ENCODE peak calls at places on chromosome 14, in four cellular contexts. O, A, H and M are unnamed samples.

GRCh38 chr14:53538316-53538851 is 385.3 kb upstream of the DDHD1 start:
- DNase-seq in O (no peak), A (no peak), H (no peak), M (no peak)

GRCh38 chr14:103281496-103282231 is 52.4 kb upstream of the EIF5 start:
- DNase-seq in O (no peak), A (peak; percentile 20), H (peak; percentile 70), M (peak; percentile 58)

GRCh38 chr14:83548061-83548839 is 1981.7 kb upstream of the FLRT2 start:
- DNase-seq in O (no peak), A (no peak), H (no peak), M (peak; percentile 34)

GRCh38 chr14:97366400-97366799 is 569.2 kb downstream of the VRK1 start:
- DNase-seq in O (no peak), A (no peak), H (no peak), M (no peak)

GRCh38 chr14:32576088-32576795 is 247.1 kb downstream of the AKAP6 start:
- DNase-seq in O (no peak), A (peak; percentile 50), H (peak; percentile 55), M (peak; percentile 78)

GRCh38 chr14:69941768-69942742 is 62.8 kb downstream of the SMOC1 start:
- DNase-seq in O (no peak), A (no peak), H (no peak), M (no peak)

GRCh38 chr14:20413785-20414117 is 450 bp upstream of the TEP1 start:
- DNase-seq in O (no peak), A (peak; percentile 21), H (no peak), M (no peak)

GRCh38 chr14:63045612-63046320 is 508 bp upstream of the KCNH5 start:
- DNase-seq in O (peak; percentile 41), A (no peak), H (peak; percentile 37), M (peak; percentile 29)

GRCh38 chr14:104335176-104335575 is 196.8 kb downstream of the KIF26A start:
- DNase-seq in O (no peak), A (no peak), H (no peak), M (no peak)

GRCh38 chr14:67766035-67766680 is 50.2 kb downstream of the ZFYVE26 start:
- DNase-seq in O (no peak), A (no peak), H (peak; percentile 12), M (no peak)

GRCh38 chr14:100114109-100114765 is 45.2 kb downstream of the DEGS2 start:
- DNase-seq in O (no peak), A (no peak), H (no peak), M (no peak)

GRCh38 chr14:65072937-65073336 is 29.4 kb downstream of the MAX start:
- DNase-seq in O (no peak), A (peak; percentile 25), H (no peak), M (no peak)

GRCh38 chr14:46490150-46490769 is 161.3 kb downstream of the RPL10L start:
- DNase-seq in O (no peak), A (peak; percentile 95), H (peak; percentile 15), M (no peak)

GRCh38 chr14:99176156-99176945 is 95.6 kb downstream of the BCL11B start:
- DNase-seq in O (no peak), A (no peak), H (no peak), M (no peak)

GRCh38 chr14:66649515-66649914 is 141.6 kb downstream of the GPHN start:
- DNase-seq in O (no peak), A (no peak), H (no peak), M (no peak)

GRCh38 chr14:79831198-79831890 is 380.0 kb downstream of the DIO2 start:
- DNase-seq in O (no peak), A (no peak), H (no peak), M (peak; percentile 17)

GRCh38 chr14:76514599-76514998 is 138.7 kb downstream of the ESRRB start:
- DNase-seq in O (no peak), A (peak; percentile 50), H (peak; percentile 56), M (peak; percentile 16)

GRCh38 chr14:65179918-65180724 is 77.8 kb upstream of the MAX start:
- DNase-seq in O (no peak), A (peak; percentile 97), H (peak; percentile 73), M (peak; percentile 91)

GRCh38 chr14:67187826-67188225 is 1.4 kb upstream of the GARIN2 start:
- DNase-seq in O (no peak), A (peak; percentile 81), H (peak; percentile 29), M (peak; percentile 44)

GRCh38 chr14:75566321-75566720 is 12.1 kb upstream of the FLVCR2 start:
- DNase-seq in O (no peak), A (peak; percentile 20), H (no peak), M (no peak)

GRCh38 chr14:88323520-88324199 is 591 bp upstream of the KCNK10 start:
- DNase-seq in O (no peak), A (no peak), H (no peak), M (peak; percentile 13)

GRCh38 chr14:88322505-88323085 is 474 bp downstream of the KCNK10 start:
- DNase-seq in O (no peak), A (no peak), H (no peak), M (no peak)

GRCh38 chr14:88325883-88326282 is 2.8 kb upstream of the KCNK10 start:
- DNase-seq in O (no peak), A (no peak), H (no peak), M (no peak)

GRCh38 chr14:88321692-88322504 is 1.2 kb downstream of the KCNK10 start:
- DNase-seq in O (no peak), A (no peak), H (no peak), M (no peak)

GRCh38 chr14:88323086-88323519 is at the start of gene KCNK10:
- DNase-seq in O (no peak), A (no peak), H (no peak), M (no peak)
- H3K4me3 ChIP-seq in O (peak within 1 kb of the TSS; percentile 44), A (no peak within 1 kb of the TSS), H (peak within 1 kb of the TSS; percentile 34), M (no peak within 1 kb of the TSS)

GRCh38 chr14:51652168-51653095 is 722 bp downstream of the FRMD6 start:
- DNase-seq in O (no peak), A (no peak), H (no peak), M (no peak)

GRCh38 chr14:51651388-51652167 is at the start of gene FRMD6:
- DNase-seq in O (peak; percentile 88), A (peak; percentile 67), H (peak; percentile 89), M (peak; percentile 85)

GRCh38 chr14:51653855-51654548 is 2.3 kb downstream of the FRMD6 start:
- DNase-seq in O (no peak), A (no peak), H (no peak), M (peak; percentile 30)

GRCh38 chr14:51653096-51653814 is 1.5 kb downstream of the FRMD6 start:
- DNase-seq in O (no peak), A (peak; percentile 42), H (peak; percentile 58), M (peak; percentile 91)

DNA sequence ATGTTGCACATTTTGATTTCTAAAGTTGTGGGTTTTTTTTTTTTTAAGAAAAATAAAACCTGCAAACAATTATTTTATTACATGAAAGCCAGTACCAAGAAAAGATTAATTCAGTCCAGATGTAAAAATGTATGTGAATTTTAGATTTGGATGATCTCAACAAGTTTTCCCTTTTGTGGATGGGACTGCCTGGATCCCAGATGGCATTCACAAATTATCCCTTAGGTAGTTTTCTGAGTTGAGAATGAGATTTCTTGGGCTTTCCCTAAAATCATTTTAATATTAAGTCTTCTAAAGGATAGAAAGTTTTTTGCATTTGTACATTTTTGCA is 2.8 kb downstream of the FRMD6 start:
- DNase-seq in O (no peak), A (no peak), H (no peak), M (no peak)
- H3K4me3 ChIP-seq in O (no peak overlapping the region), A (no peak overlapping the region), H (no peak overlapping the region), M (peak overlapping the region; percentile 78)

GRCh38 chr14:89625988-89626806 is 209.2 kb upstream of the FOXN3 start:
- DNase-seq in O (no peak), A (peak; percentile 52), H (no peak), M (no peak)
- H3K4me3 ChIP-seq in O (no peak overlapping the region), A (no peak overlapping the region), H (no peak overlapping the region), M (no peak overlapping the region)

DNA sequence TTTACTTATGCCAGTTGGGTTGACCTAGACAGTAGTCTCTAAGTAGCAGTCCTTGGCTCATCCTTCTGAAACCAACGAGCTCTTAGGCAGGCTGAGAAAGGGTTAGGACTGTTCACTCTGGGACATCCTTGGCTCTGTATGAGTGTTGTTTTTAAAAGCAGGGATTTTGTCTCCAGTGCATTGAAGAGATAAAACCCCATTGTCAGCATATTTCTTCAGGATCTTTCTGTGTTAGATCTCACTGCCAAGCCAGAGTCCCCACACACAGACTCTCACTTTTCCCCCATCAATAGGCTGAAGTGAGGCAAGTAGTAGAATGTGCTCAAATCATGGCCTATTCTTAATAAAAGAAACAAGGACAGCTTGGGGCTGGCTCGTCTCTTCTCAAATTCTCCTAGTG is 123.4 kb upstream of the HIF1A start:
- DNase-seq in O (no peak), A (no peak), H (no peak), M (no peak)
- H3K4me3 ChIP-seq in O (no peak overlapping the region), A (no peak overlapping the region), H (no peak overlapping the region), M (peak overlapping the region; percentile 46)

GRCh38 chr14:56918849-56919574 is 108.7 kb upstream of the OTX2 start:
- DNase-seq in O (no peak), A (no peak), H (no peak), M (no peak)
- H3K4me3 ChIP-seq in O (no peak overlapping the region), A (no peak overlapping the region), H (no peak overlapping the region), M (no peak overlapping the region)

DNA sequence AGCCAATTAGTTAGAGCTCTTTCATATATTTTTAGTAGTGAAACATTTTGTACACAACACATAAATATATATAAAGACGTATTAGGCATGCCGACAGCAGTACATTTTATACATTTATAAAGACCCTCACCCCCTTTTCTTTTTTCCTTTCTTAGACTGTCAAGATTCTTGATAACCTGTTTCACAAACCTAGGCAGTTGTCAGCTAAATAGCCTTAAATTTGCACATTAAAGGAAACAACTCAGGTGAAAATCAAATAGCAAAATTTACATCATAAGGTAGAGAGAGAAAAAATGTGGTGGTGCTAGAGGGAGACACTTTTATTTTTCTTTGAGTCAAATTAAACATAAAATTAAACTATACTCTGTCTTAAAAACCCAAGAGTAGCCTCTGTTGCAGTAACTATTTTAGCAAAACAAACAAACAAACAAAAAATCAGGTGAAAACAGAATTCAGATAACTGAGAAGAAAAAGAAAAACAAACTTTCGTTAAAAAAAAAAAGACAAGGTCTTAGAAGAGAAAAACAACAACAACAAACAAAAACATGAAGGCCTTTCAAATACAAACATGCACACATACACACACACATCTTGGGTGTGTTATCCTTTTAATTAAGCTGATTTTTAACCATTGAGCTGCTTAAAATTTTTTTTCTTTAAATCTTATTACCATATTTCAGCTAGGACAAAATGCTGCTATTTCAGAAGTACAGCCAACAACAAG is 23.1 kb upstream of the SLC7A8 start:
- DNase-seq in O (no peak), A (no peak), H (no peak), M (no peak)
- H3K4me3 ChIP-seq in O (no peak overlapping the region), A (no peak overlapping the region), H (no peak overlapping the region), M (no peak overlapping the region)

GRCh38 chr14:36655963-36656768 is 5.5 kb upstream of the PAX9 start:
- DNase-seq in O (peak; percentile 53), A (peak; percentile 34), H (peak; percentile 77), M (no peak)
- H3K4me3 ChIP-seq in O (peak overlapping the region; percentile 17), A (peak overlapping the region; percentile 34), H (peak overlapping the region; percentile 33), M (no peak overlapping the region)

GRCh38 chr14:21524575-21525518 is 1.3 kb downstream of the SALL2 start:
- DNase-seq in O (no peak), A (no peak), H (no peak), M (no peak)

GRCh38 chr14:21525995-21526671 is at the start of gene SALL2:
- DNase-seq in O (peak; percentile 63), A (peak; percentile 22), H (peak; percentile 31), M (peak; percentile 61)

GRCh38 chr14:21527320-21527679 is 1.2 kb upstream of the SALL2 start:
- DNase-seq in O (no peak), A (no peak), H (no peak), M (no peak)

GRCh38 chr14:21526672-21527319 is 650 bp upstream of the SALL2 start:
- DNase-seq in O (no peak), A (no peak), H (no peak), M (no peak)

GRCh38 chr14:21525571-21525970 is 575 bp downstream of the SALL2 start:
- DNase-seq in O (no peak), A (no peak), H (no peak), M (no peak)
- H3K4me3 ChIP-seq in O (peak overlapping the region; percentile 68), A (peak overlapping the region; percentile 48), H (peak overlapping the region; percentile 52), M (peak overlapping the region; percentile 70)